ENCODE peak calls at places on chromosomes 13 and 19, in seven cellular contexts. J, I, O, V, U, B and E are unnamed samples.
A peak's percentile ranks its signal among the peaks of the same experiment; 100 is the strongest.

GRCh38 chr13:76522083-76522755 is 364.0 kb downstream of the KCTD12 start:
- DNase-seq in J (peak; percentile 67), I (no peak), O (no peak), V (no peak), U (no peak), B (no peak), E (peak; percentile 15)

GRCh38 chr13:95728957-95729356 is 52.0 kb downstream of the DNAJC3 start:
- DNase-seq in J (no peak), I (no peak), O (no peak), V (no peak), U (no peak), B (no peak), E (no peak)

GRCh38 chr13:48838193-48839000 is 137.3 kb upstream of the FNDC3A start:
- DNase-seq in J (no peak), I (no peak), O (no peak), V (no peak), U (no peak), B (no peak), E (no peak)

GRCh38 chr13:94917814-94918213 is 205.5 kb upstream of the SOX21 start:
- DNase-seq in J (no peak), I (no peak), O (no peak), V (no peak), U (no peak), B (peak; percentile 9), E (peak; percentile 3)

GRCh38 chr13:40665754-40666057 is 735 bp downstream of the FOXO1 start:
- DNase-seq in J (peak; percentile 65), I (no peak), O (no peak), V (peak; percentile 19), U (no peak), B (no peak), E (no peak)

GRCh38 chr19:42216653-42217521 is 590 bp downstream of the DEDD2 start:
- DNase-seq in J (peak; percentile 86), I (peak; percentile 15), O (no peak), V (peak; percentile 79), U (no peak), B (no peak), E (peak; percentile 20)

GRCh38 chr13:108086678-108087077 is 128.7 kb downstream of the LIG4 start:
- DNase-seq in J (no peak), I (no peak), O (no peak), V (no peak), U (no peak), B (no peak), E (peak; percentile 16)

GRCh38 chr13:53206455-53206854 is 177.8 kb downstream of the OLFM4 start:
- DNase-seq in J (peak; percentile 31), I (no peak), O (no peak), V (no peak), U (no peak), B (no peak), E (no peak)

GRCh38 chr13:45851171-45851889 is at the start of gene SIAH3:
- DNase-seq in J (peak; percentile 52), I (no peak), O (no peak), V (no peak), U (no peak), B (no peak), E (no peak)

GRCh38 chr19:43524922-43525835 is 1.8 kb downstream of the ETHE1 start:
- DNase-seq in J (no peak), I (peak; percentile 87), O (peak; percentile 44), V (peak; percentile 3), U (peak; percentile 57), B (no peak), E (no peak)

GRCh38 chr13:44810067-44810840 is 179.0 kb downstream of the NUFIP1 start:
- DNase-seq in J (peak; percentile 26), I (no peak), O (no peak), V (no peak), U (no peak), B (no peak), E (no peak)

GRCh38 chr13:28585557-28585956 is 73.4 kb upstream of the POMP start:
- DNase-seq in J (no peak), I (no peak), O (no peak), V (no peak), U (no peak), B (no peak), E (no peak)

GRCh38 chr13:58744686-58745085 is 1113.1 kb downstream of the PCDH17 start:
- DNase-seq in J (no peak), I (no peak), O (no peak), V (no peak), U (no peak), B (no peak), E (no peak)

GRCh38 chr13:19171563-19171962 is 10.1 kb downstream of the TUBA3C start:
- DNase-seq in J (no peak), I (no peak), O (no peak), V (no peak), U (no peak), B (no peak), E (no peak)

GRCh38 chr19:18520848-18521691 is 800 bp downstream of the ELL start:
- DNase-seq in J (no peak), I (no peak), O (no peak), V (peak; percentile 52), U (no peak), B (no peak), E (no peak)

GRCh38 chr19:57587529-57587928 is 3.6 kb downstream of the ZIK1 start:
- DNase-seq in J (no peak), I (no peak), O (no peak), V (no peak), U (no peak), B (no peak), E (no peak)

GRCh38 chr13:32650705-32651311 is 64.6 kb downstream of the PDS5B start:
- DNase-seq in J (peak; percentile 38), I (peak; percentile 73), O (peak; percentile 30), V (peak; percentile 25), U (peak; percentile 43), B (no peak), E (peak; percentile 39)

GRCh38 chr13:90427322-90428272 is 919.9 kb upstream of the MIR17HG start:
- DNase-seq in J (peak; percentile 43), I (no peak), O (no peak), V (no peak), U (no peak), B (no peak), E (no peak)

GRCh38 chr19:4238831-4239230 is 8.0 kb upstream of the YJU2 start:
- DNase-seq in J (no peak), I (no peak), O (no peak), V (no peak), U (no peak), B (no peak), E (no peak)

GRCh38 chr19:46376241-46377153 is 29.6 kb downstream of the PPP5C start:
- DNase-seq in J (no peak), I (no peak), O (no peak), V (no peak), U (no peak), B (no peak), E (no peak)

GRCh38 chr19:55075366-55075998 is at the start of gene EPS8L1:
- DNase-seq in J (no peak), I (no peak), O (no peak), V (no peak), U (no peak), B (no peak), E (no peak)

GRCh38 chr19:47100290-47100689 is 13.3 kb downstream of the ZC3H4 start:
- DNase-seq in J (no peak), I (no peak), O (no peak), V (no peak), U (no peak), B (no peak), E (no peak)

GRCh38 chr13:92602560-92602959 is 624.0 kb upstream of the GPC6 start:
- DNase-seq in J (no peak), I (no peak), O (no peak), V (no peak), U (no peak), B (no peak), E (no peak)

DNA sequence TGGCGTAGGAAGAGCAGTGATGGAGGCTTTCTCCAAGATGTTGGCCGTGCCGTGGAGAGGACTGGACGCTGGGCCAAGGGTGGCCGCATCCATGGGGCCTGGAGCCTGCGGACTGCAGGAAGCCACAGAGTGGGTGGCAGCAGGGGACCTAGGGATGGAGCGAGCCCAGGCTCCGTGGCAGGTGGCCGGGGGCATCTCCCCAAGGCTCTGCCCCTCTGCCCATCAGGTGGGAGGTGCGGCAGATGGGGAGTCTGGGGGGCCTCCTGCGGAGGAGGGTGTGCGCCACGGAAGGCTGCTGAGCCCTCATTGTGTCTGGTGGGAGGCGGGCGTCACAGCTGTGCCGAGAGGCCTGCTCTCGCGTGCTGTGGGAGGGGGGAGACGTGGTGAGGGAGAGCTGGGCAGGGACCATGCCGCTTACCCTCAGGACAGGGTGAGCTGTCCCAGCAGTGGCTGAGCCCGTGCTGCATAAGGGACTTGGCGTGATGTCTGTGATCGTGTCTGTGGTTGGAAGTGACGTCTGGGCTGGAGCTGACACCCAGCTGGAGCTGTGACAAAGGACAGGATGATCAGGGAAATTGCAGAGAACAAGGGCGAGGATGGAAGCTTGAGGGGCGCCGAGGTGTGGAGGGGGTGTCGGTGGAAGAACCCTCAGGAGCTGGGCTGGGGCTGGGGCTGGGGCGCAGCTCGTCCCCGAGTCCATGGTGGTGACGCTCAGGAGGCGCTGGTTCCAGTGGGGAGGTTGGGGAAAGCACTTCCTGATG is 13.4 kb downstream of the MCF2L start:
- DNase-seq in J (peak; percentile 60), I (no peak), O (no peak), V (no peak), U (no peak), B (no peak), E (no peak)
- H3K9ac ChIP-seq in J (no peak overlapping the region), I (no peak overlapping the region), O (no peak overlapping the region), V (no peak overlapping the region), U (no peak overlapping the region), B (peak overlapping the region; percentile 5), E (no peak overlapping the region)

GRCh38 chr13:36461472-36461871 is 29.2 kb downstream of the CCNA1 start:
- DNase-seq in J (no peak), I (no peak), O (no peak), V (no peak), U (no peak), B (no peak), E (no peak)
- TF ChIP-seq YY1 in J (no peak), I (no peak), O (no peak), V (no peak), U (no peak), B (no peak), E (no peak)

GRCh38 chr13:26051231-26052135 is at the start of gene SHISA2:
- DNase-seq in J (peak; percentile 87), I (no peak), O (no peak), V (no peak), U (no peak), B (peak; percentile 43), E (no peak)
- H3K9ac ChIP-seq in J (no peak within 1 kb of the TSS), I (no peak within 1 kb of the TSS), O (no peak within 1 kb of the TSS), V (no peak within 1 kb of the TSS), U (no peak within 1 kb of the TSS), B (peak within 1 kb of the TSS; percentile 36), E (peak within 1 kb of the TSS; percentile 80)

GRCh38 chr13:41791056-41791455 is 169.9 kb downstream of the VWA8 start:
- DNase-seq in J (no peak), I (no peak), O (no peak), V (no peak), U (no peak), B (no peak), E (no peak)

GRCh38 chr13:41788552-41788951 is 172.4 kb downstream of the VWA8 start:
- DNase-seq in J (no peak), I (no peak), O (no peak), V (no peak), U (no peak), B (no peak), E (no peak)

GRCh38 chr13:41782086-41782485 is 178.8 kb downstream of the VWA8 start:
- DNase-seq in J (no peak), I (peak; percentile 24), O (no peak), V (no peak), U (no peak), B (no peak), E (no peak)

GRCh38 chr13:41780736-41781708 is 179.9 kb downstream of the VWA8 start:
- DNase-seq in J (no peak), I (no peak), O (no peak), V (no peak), U (no peak), B (no peak), E (no peak)

GRCh38 chr13:41785402-41786142 is 175.3 kb downstream of the VWA8 start:
- DNase-seq in J (no peak), I (no peak), O (no peak), V (no peak), U (no peak), B (no peak), E (no peak)
- TF ChIP-seq YY1 in J (no peak), I (no peak), O (no peak), V (no peak), U (no peak), B (no peak), E (no peak)